ENCODE peak calls at places on chromosome 12, in eight cellular contexts. One of them, this sample, is unnamed.

GRCh38 chr12:123807670-123808069 is 45.6 kb downstream of the DNAH10 start:
- DNase-seq in stomach: no peak
- DNase-seq in tibial artery: no peak
- DNase-seq in BJ: no peak
- DNase-seq in left ventricle myocardium inferior: no peak
- DNase-seq in AG04450: no peak
- DNase-seq in PC-3: no peak
- DNase-seq in MM.1S: no peak
- DNase-seq in this sample: no peak

GRCh38 chr12:119179335-119180021 is 747 bp downstream of the HSPB8 start:
- DNase-seq in left ventricle myocardium inferior: no peak
- DNase-seq in PC-3: peak; percentile 75
- DNase-seq in tibial artery: no peak
- DNase-seq in BJ: no peak
- DNase-seq in stomach: peak; percentile 58
- DNase-seq in AG04450: no peak
- DNase-seq in MM.1S: no peak
- DNase-seq in this sample: no peak

GRCh38 chr12:124869011-124869665 is 5.5 kb upstream of the SCARB1 start:
- DNase-seq in stomach: no peak
- DNase-seq in MM.1S: no peak
- DNase-seq in BJ: no peak
- DNase-seq in PC-3: no peak
- DNase-seq in AG04450: no peak
- DNase-seq in left ventricle myocardium inferior: peak; percentile 27
- DNase-seq in tibial artery: peak; percentile 53
- DNase-seq in this sample: no peak

GRCh38 chr12:18320036-18320617 is 58.8 kb downstream of the PIK3C2G start:
- DNase-seq in AG04450: peak; percentile 59
- DNase-seq in BJ: no peak
- DNase-seq in tibial artery: no peak
- DNase-seq in MM.1S: peak; percentile 56
- DNase-seq in PC-3: peak; percentile 79
- DNase-seq in left ventricle myocardium inferior: no peak
- DNase-seq in stomach: no peak
- DNase-seq in this sample: no peak

GRCh38 chr12:121992059-121992879 is 29.4 kb upstream of the BCL7A start:
- DNase-seq in MM.1S: no peak
- DNase-seq in stomach: no peak
- DNase-seq in PC-3: peak; percentile 99
- DNase-seq in left ventricle myocardium inferior: no peak
- DNase-seq in AG04450: peak; percentile 92
- DNase-seq in BJ: peak; percentile 94
- DNase-seq in tibial artery: no peak
- DNase-seq in this sample: peak; percentile 92

GRCh38 chr12:18145924-18146323 is 55.9 kb upstream of the RERGL start:
- DNase-seq in left ventricle myocardium inferior: no peak
- DNase-seq in stomach: no peak
- DNase-seq in MM.1S: no peak
- DNase-seq in tibial artery: no peak
- DNase-seq in BJ: no peak
- DNase-seq in PC-3: no peak
- DNase-seq in AG04450: no peak
- DNase-seq in this sample: no peak

GRCh38 chr12:117279606-117280005 is 81.8 kb downstream of the NOS1 start:
- DNase-seq in MM.1S: no peak
- DNase-seq in PC-3: no peak
- DNase-seq in tibial artery: no peak
- DNase-seq in BJ: no peak
- DNase-seq in left ventricle myocardium inferior: no peak
- DNase-seq in AG04450: no peak
- DNase-seq in stomach: no peak
- DNase-seq in this sample: no peak

GRCh38 chr12:94875525-94875924 is 128.0 kb downstream of the NDUFA12 start:
- DNase-seq in BJ: no peak
- DNase-seq in stomach: no peak
- DNase-seq in left ventricle myocardium inferior: no peak
- DNase-seq in AG04450: no peak
- DNase-seq in PC-3: peak; percentile 58
- DNase-seq in tibial artery: no peak
- DNase-seq in MM.1S: peak; percentile 73
- DNase-seq in this sample: no peak

GRCh38 chr12:56081393-56082347 is 1.7 kb downstream of the ERBB3 start:
- DNase-seq in BJ: no peak
- DNase-seq in PC-3: no peak
- DNase-seq in AG04450: no peak
- DNase-seq in MM.1S: no peak
- DNase-seq in stomach: peak; percentile 82
- DNase-seq in left ventricle myocardium inferior: no peak
- DNase-seq in tibial artery: no peak
- DNase-seq in this sample: no peak

GRCh38 chr12:128290938-128291337 is 24.0 kb downstream of the TMEM132C start:
- DNase-seq in AG04450: no peak
- DNase-seq in tibial artery: no peak
- DNase-seq in PC-3: no peak
- DNase-seq in BJ: no peak
- DNase-seq in stomach: no peak
- DNase-seq in left ventricle myocardium inferior: no peak
- DNase-seq in MM.1S: no peak
- DNase-seq in this sample: no peak

GRCh38 chr12:3132636-3133409 is 55.6 kb downstream of the TSPAN9 start:
- DNase-seq in left ventricle myocardium inferior: peak; percentile 71
- DNase-seq in stomach: no peak
- DNase-seq in BJ: peak; percentile 70
- DNase-seq in PC-3: no peak
- DNase-seq in tibial artery: no peak
- DNase-seq in AG04450: peak; percentile 47
- DNase-seq in MM.1S: no peak
- DNase-seq in this sample: no peak

GRCh38 chr12:123057505-123058265 is 77.2 kb downstream of the ARL6IP4 start:
- DNase-seq in BJ: no peak
- DNase-seq in stomach: no peak
- DNase-seq in PC-3: no peak
- DNase-seq in tibial artery: no peak
- DNase-seq in left ventricle myocardium inferior: no peak
- DNase-seq in MM.1S: no peak
- DNase-seq in AG04450: no peak
- DNase-seq in this sample: no peak

GRCh38 chr12:58765076-58765475 is 155.2 kb downstream of the LRIG3 start:
- DNase-seq in MM.1S: no peak
- DNase-seq in PC-3: no peak
- DNase-seq in AG04450: no peak
- DNase-seq in stomach: no peak
- DNase-seq in BJ: no peak
- DNase-seq in left ventricle myocardium inferior: no peak
- DNase-seq in tibial artery: no peak
- DNase-seq in this sample: no peak

GRCh38 chr12:32501835-32502333 is 102.5 kb downstream of the FGD4 start:
- DNase-seq in MM.1S: peak; percentile 49
- DNase-seq in BJ: peak; percentile 37
- DNase-seq in tibial artery: peak; percentile 36
- DNase-seq in AG04450: peak; percentile 33
- DNase-seq in stomach: peak; percentile 75
- DNase-seq in PC-3: no peak
- DNase-seq in left ventricle myocardium inferior: no peak
- DNase-seq in this sample: no peak

GRCh38 chr12:51922762-51923505 is 15.6 kb downstream of the ACVRL1 start:
- DNase-seq in BJ: peak; percentile 26
- DNase-seq in PC-3: peak; percentile 35
- DNase-seq in left ventricle myocardium inferior: no peak
- DNase-seq in stomach: peak; percentile 55
- DNase-seq in MM.1S: no peak
- DNase-seq in tibial artery: peak; percentile 78
- DNase-seq in AG04450: no peak
- DNase-seq in this sample: no peak

GRCh38 chr12:48933664-48934311 is 8.5 kb upstream of the FKBP11 start:
- DNase-seq in BJ: no peak
- DNase-seq in left ventricle myocardium inferior: no peak
- DNase-seq in AG04450: no peak
- DNase-seq in MM.1S: no peak
- DNase-seq in PC-3: no peak
- DNase-seq in stomach: no peak
- DNase-seq in tibial artery: no peak
- DNase-seq in this sample: no peak

GRCh38 chr12:54612216-54612750 is 22.4 kb downstream of the LACRT start:
- DNase-seq in left ventricle myocardium inferior: no peak
- DNase-seq in tibial artery: no peak
- DNase-seq in MM.1S: no peak
- DNase-seq in PC-3: no peak
- DNase-seq in AG04450: no peak
- DNase-seq in stomach: no peak
- DNase-seq in BJ: no peak
- DNase-seq in this sample: no peak

GRCh38 chr12:67355428-67356385 is 86.5 kb downstream of the CAND1 start:
- DNase-seq in left ventricle myocardium inferior: no peak
- DNase-seq in MM.1S: peak; percentile 46
- DNase-seq in PC-3: peak; percentile 70
- DNase-seq in BJ: no peak
- DNase-seq in AG04450: peak; percentile 20
- DNase-seq in stomach: no peak
- DNase-seq in tibial artery: no peak
- DNase-seq in this sample: no peak

GRCh38 chr12:24012528-24012927 is 63.1 kb upstream of the SOX5 start:
- DNase-seq in BJ: no peak
- DNase-seq in tibial artery: no peak
- DNase-seq in PC-3: peak; percentile 12
- DNase-seq in left ventricle myocardium inferior: no peak
- DNase-seq in stomach: no peak
- DNase-seq in AG04450: no peak
- DNase-seq in MM.1S: no peak
- DNase-seq in this sample: no peak

GRCh38 chr12:76441016-76441415 is 92.8 kb upstream of the BBS10 start:
- DNase-seq in PC-3: no peak
- DNase-seq in BJ: no peak
- DNase-seq in stomach: no peak
- DNase-seq in left ventricle myocardium inferior: no peak
- DNase-seq in tibial artery: no peak
- DNase-seq in MM.1S: no peak
- DNase-seq in AG04450: no peak
- DNase-seq in this sample: no peak

GRCh38 chr12:100248886-100249285 is 18.0 kb downstream of the DEPDC4 start:
- DNase-seq in PC-3: no peak
- DNase-seq in stomach: no peak
- DNase-seq in tibial artery: no peak
- DNase-seq in MM.1S: no peak
- DNase-seq in BJ: no peak
- DNase-seq in left ventricle myocardium inferior: no peak
- DNase-seq in AG04450: no peak
- DNase-seq in this sample: no peak

GRCh38 chr12:26287666-26288408 is 92.5 kb downstream of the SSPN start:
- DNase-seq in tibial artery: peak; percentile 80
- DNase-seq in left ventricle myocardium inferior: peak; percentile 32
- DNase-seq in PC-3: no peak
- DNase-seq in BJ: no peak
- DNase-seq in AG04450: no peak
- DNase-seq in MM.1S: no peak
- DNase-seq in stomach: peak; percentile 40
- DNase-seq in this sample: no peak

GRCh38 chr12:68349083-68349700 is 17.0 kb upstream of the MDM1 start:
- DNase-seq in left ventricle myocardium inferior: no peak
- DNase-seq in MM.1S: no peak
- DNase-seq in BJ: no peak
- DNase-seq in AG04450: no peak
- DNase-seq in stomach: no peak
- DNase-seq in tibial artery: no peak
- DNase-seq in PC-3: no peak
- DNase-seq in this sample: no peak

GRCh38 chr12:66297080-66297479 is 5.2 kb upstream of the HELB start:
- DNase-seq in PC-3: no peak
- DNase-seq in stomach: no peak
- DNase-seq in left ventricle myocardium inferior: no peak
- DNase-seq in BJ: no peak
- DNase-seq in MM.1S: no peak
- DNase-seq in tibial artery: no peak
- DNase-seq in AG04450: no peak
- DNase-seq in this sample: no peak
- TF ChIP-seq CTCF in PC-3: no peak
- TF ChIP-seq CTCF in stomach: no peak
- TF ChIP-seq CTCF in left ventricle myocardium inferior: no peak
- TF ChIP-seq CTCF in BJ: no peak
- TF ChIP-seq CTCF in MM.1S: no peak
- TF ChIP-seq CTCF in tibial artery: no peak
- TF ChIP-seq CTCF in AG04450: no peak
- TF ChIP-seq CTCF in this sample: no peak

DNA sequence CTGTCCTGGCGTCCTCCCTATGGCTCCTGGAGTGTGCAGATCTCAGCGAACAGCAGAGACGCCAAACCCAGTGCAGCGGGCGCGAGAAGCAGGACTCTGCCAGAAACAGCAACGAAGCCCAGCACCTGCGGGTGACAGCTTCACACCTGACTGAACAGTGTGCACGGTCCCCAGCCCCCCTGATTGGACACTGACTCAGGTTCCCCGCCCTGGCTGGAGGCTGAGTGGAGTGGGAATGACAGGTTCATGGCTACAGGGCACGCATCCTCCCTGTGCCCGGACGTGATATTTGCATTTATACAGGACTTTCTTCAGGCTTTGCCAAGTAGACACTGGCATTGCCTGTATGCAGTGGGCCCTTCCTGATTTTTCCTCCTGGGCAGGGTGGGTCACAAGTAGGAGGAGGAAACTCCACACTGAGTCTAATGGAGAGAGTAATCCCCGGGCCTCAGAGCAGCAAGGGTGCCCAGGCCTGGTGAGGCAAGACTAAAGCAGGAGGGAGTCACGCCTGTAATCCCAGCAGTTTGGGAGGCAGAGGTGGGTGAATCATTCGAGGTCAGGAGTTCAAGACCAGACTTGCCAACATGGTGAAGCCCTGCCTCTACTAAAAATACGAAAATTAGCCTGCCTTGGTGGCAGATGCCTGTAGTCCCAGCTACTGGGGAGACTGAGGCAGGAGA is 71.6 kb downstream of the ASCL4 start:
- DNase-seq in stomach: peak; percentile 31
- DNase-seq in BJ: no peak
- DNase-seq in PC-3: no peak
- DNase-seq in left ventricle myocardium inferior: no peak
- DNase-seq in AG04450: no peak
- DNase-seq in MM.1S: no peak
- DNase-seq in tibial artery: no peak
- DNase-seq in this sample: no peak
- H3K27me3 ChIP-seq in stomach: peaks cover 69% of the 10 kb centered on the region
- H3K27me3 ChIP-seq in BJ: peaks cover 22% of the 10 kb centered on the region
- H3K27me3 ChIP-seq in PC-3: peaks cover 58% of the 10 kb centered on the region
- H3K27me3 ChIP-seq in left ventricle myocardium inferior: peaks cover 99% of the 10 kb centered on the region
- H3K27me3 ChIP-seq in AG04450: peaks cover 39% of the 10 kb centered on the region
- H3K27me3 ChIP-seq in MM.1S: no peaks in the 10 kb centered on the region
- H3K27me3 ChIP-seq in tibial artery: peaks cover 62% of the 10 kb centered on the region
- H3K27me3 ChIP-seq in this sample: peaks cover 70% of the 10 kb centered on the region

GRCh38 chr12:42299392-42300308 is 26.2 kb downstream of the ZCRB1 start:
- DNase-seq in left ventricle myocardium inferior: no peak
- DNase-seq in PC-3: peak; percentile 30
- DNase-seq in AG04450: peak; percentile 44
- DNase-seq in MM.1S: peak; percentile 62
- DNase-seq in stomach: no peak
- DNase-seq in BJ: no peak
- DNase-seq in tibial artery: no peak
- DNase-seq in this sample: no peak
- H3K4me3 ChIP-seq in left ventricle myocardium inferior: no peak overlapping the region
- H3K4me3 ChIP-seq in PC-3: no peak overlapping the region
- H3K4me3 ChIP-seq in AG04450: no peak overlapping the region
- H3K4me3 ChIP-seq in MM.1S: peak overlapping the region; percentile 54
- H3K4me3 ChIP-seq in stomach: no peak overlapping the region
- H3K4me3 ChIP-seq in BJ: no peak overlapping the region
- H3K4me3 ChIP-seq in tibial artery: no peak overlapping the region
- H3K4me3 ChIP-seq in this sample: no peak overlapping the region

GRCh38 chr12:110600254-110600653 is 13.7 kb upstream of the TCTN1 start:
- DNase-seq in MM.1S: peak; percentile 51
- DNase-seq in BJ: no peak
- DNase-seq in tibial artery: no peak
- DNase-seq in left ventricle myocardium inferior: no peak
- DNase-seq in stomach: no peak
- DNase-seq in AG04450: no peak
- DNase-seq in PC-3: peak; percentile 89
- DNase-seq in this sample: no peak
- TF ChIP-seq CTCF in MM.1S: peak; percentile 31
- TF ChIP-seq CTCF in BJ: peak; percentile 32
- TF ChIP-seq CTCF in tibial artery: peak; percentile 76
- TF ChIP-seq CTCF in left ventricle myocardium inferior: peak; percentile 50
- TF ChIP-seq CTCF in stomach: peak; percentile 44
- TF ChIP-seq CTCF in AG04450: peak; percentile 49
- TF ChIP-seq CTCF in PC-3: peak; percentile 85
- TF ChIP-seq CTCF in this sample: peak; percentile 66